ENCODE peak calls at places on chromosomes 13 and 19, in nine cellular contexts. K, P, Z, J, C, D, I, Y and O are unnamed samples.
A peak's percentile ranks its signal among the peaks of the same experiment; 100 is the strongest.

GRCh38 chr19:39405261-39405912 is 1.3 kb upstream of the ZFP36 start:
- DNase-seq in Y (no peak), J (peak; percentile 33), K (no peak), C (no peak), P (no peak), Z (no peak), D (peak; percentile 38), I (no peak), O (no peak)

GRCh38 chr19:5539431-5539833 is 28.3 kb downstream of the TINCR start:
- DNase-seq in C (no peak), J (no peak), D (no peak), Z (peak; percentile 74), K (no peak), Y (no peak), P (no peak), I (no peak), O (no peak)

GRCh38 chr19:17406039-17406886 is 833 bp upstream of the BST2 start:
- DNase-seq in P (no peak), I (no peak), K (no peak), D (no peak), J (no peak), Z (no peak), Y (no peak), C (no peak), O (peak; percentile 73)

GRCh38 chr13:51768378-51768921 is 35.5 kb downstream of the DHRS12 start:
- DNase-seq in C (no peak), I (no peak), K (no peak), D (no peak), Y (no peak), Z (no peak), P (no peak), J (no peak), O (no peak)

GRCh38 chr19:50377051-50377441 is 789 bp downstream of the NR1H2 start:
- DNase-seq in J (peak; percentile 75), P (no peak), I (peak; percentile 58), Y (no peak), C (no peak), K (no peak), D (peak; percentile 46), Z (peak; percentile 47), O (no peak)

GRCh38 chr19:15111758-15112157 is 4.6 kb downstream of the SYDE1 start:
- DNase-seq in P (no peak), J (no peak), K (no peak), I (no peak), D (no peak), C (no peak), Y (no peak), Z (no peak), O (no peak)

GRCh38 chr19:13103961-13104847 is 1.5 kb upstream of the LYL1 start:
- DNase-seq in P (peak; percentile 93), K (peak; percentile 84), D (peak; percentile 67), C (peak; percentile 80), I (no peak), J (no peak), Z (peak; percentile 89), Y (no peak), O (no peak)

GRCh38 chr13:44433863-44434262 is 60.2 kb downstream of the SERP2 start:
- DNase-seq in I (no peak), Y (no peak), P (no peak), K (no peak), C (no peak), D (no peak), J (no peak), Z (no peak), O (no peak)

GRCh38 chr13:94640676-94641075 is 39.0 kb downstream of the GPR180 start:
- DNase-seq in C (no peak), I (no peak), P (no peak), D (no peak), K (no peak), Z (no peak), Y (no peak), J (no peak), O (no peak)

GRCh38 chr19:40598121-40598917 is 2.9 kb upstream of the LTBP4 start:
- DNase-seq in Z (peak; percentile 89), D (peak; percentile 91), I (peak; percentile 86), Y (no peak), K (no peak), J (peak; percentile 97), C (peak; percentile 80), P (peak; percentile 99), O (peak; percentile 97)

GRCh38 chr19:10404888-10405808 is 1.8 kb upstream of the CDC37 start:
- DNase-seq in C (no peak), D (no peak), P (no peak), Z (no peak), Y (no peak), I (no peak), K (no peak), J (no peak), O (no peak)

GRCh38 chr19:10399878-10400277 is 3.5 kb downstream of the CDC37 start:
- DNase-seq in Z (peak; percentile 84), J (no peak), D (no peak), Y (no peak), I (no peak), K (no peak), P (no peak), C (no peak), O (no peak)

GRCh38 chr19:10402441-10403038 is 802 bp downstream of the CDC37 start:
- DNase-seq in P (no peak), C (no peak), K (no peak), Z (peak; percentile 74), Y (no peak), J (no peak), I (no peak), D (peak; percentile 55), O (no peak)

GRCh38 chr19:10406191-10406590 is 2.8 kb upstream of the CDC37 start:
- DNase-seq in P (no peak), Y (no peak), C (no peak), K (no peak), D (no peak), J (no peak), Z (no peak), I (no peak), O (no peak)

GRCh38 chr19:10403137-10404021 is at the start of gene CDC37:
- DNase-seq in C (peak; percentile 99), Z (peak; percentile 97), Y (peak; percentile 80), D (peak; percentile 95), P (peak; percentile 99), J (peak; percentile 95), I (peak; percentile 93), K (peak; percentile 95), O (peak; percentile 96)
- TF ChIP-seq POLR2A in C (peak; percentile 95), Z (peak; percentile 89), Y (peak; percentile 98), D (peak; percentile 48), P (no peak), J (peak; percentile 89), I (peak; percentile 47), K (no peak), O (peak; percentile 97)

DNA sequence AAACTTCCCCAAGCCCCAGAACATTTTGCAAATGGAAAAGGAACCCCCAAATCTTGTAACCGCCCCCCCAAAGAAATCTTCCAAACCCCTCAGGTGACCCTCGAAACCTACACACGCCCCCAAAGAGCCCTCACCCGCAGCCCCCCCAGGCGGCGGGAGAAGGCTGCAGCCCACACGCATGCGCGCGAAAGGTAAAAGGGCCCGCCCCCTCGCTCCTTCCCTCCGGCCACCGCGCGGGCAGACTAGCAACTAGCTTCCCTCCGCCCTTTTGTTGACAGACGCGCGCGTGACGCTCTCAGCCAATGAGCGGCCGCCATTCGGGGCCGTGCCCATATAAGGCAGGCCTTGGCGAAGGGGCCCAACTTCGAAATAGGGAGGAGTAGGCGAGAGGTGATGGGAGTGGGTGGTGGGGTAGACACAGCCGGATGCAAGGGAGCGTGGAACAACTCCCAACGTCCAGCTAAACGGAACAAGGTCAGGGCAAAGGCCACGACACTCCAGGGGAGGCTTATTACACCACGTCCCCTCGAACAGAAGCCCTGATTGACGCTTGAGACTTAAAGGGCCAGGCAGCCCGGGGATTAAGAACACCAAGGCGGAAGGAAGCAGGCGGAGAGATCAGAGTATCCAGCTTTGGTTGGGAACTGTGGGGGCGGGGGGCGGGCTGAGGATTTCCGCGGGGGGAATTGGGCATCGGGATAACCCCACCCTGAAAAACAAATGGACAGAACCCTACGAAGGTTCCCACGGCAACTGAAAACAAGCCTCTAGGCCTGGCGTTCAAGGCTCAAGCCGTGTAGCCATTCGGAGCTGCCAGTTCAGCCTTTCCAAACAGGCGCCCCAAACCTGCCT is 13.3 kb downstream of the FBXO46 start:
- DNase-seq in Y (peak; percentile 99), P (peak; percentile 100), J (peak; percentile 100), K (peak; percentile 100), D (peak; percentile 99), I (peak; percentile 96), Z (peak; percentile 100), C (peak; percentile 94), O (peak; percentile 76)
- TF ChIP-seq POLR2A in Y (peak; percentile 70), P (no peak), J (peak; percentile 41), K (no peak), D (peak; percentile 65), I (no peak), Z (peak; percentile 43), C (peak; percentile 10), O (peak; percentile 14)

GRCh38 chr19:47492137-47492533 is 8.1 kb upstream of the KPTN start:
- DNase-seq in P (no peak), Z (no peak), Y (no peak), D (no peak), J (no peak), C (no peak), I (no peak), K (no peak), O (no peak)

GRCh38 chr19:47489072-47489914 is 5.3 kb upstream of the KPTN start:
- DNase-seq in Z (no peak), I (no peak), K (no peak), J (no peak), C (no peak), P (no peak), D (no peak), Y (no peak), O (no peak)

GRCh38 chr19:47491358-47492136 is 7.5 kb upstream of the KPTN start:
- DNase-seq in J (no peak), I (no peak), C (no peak), D (no peak), P (no peak), Z (no peak), K (no peak), Y (no peak), O (no peak)

GRCh38 chr19:47490847-47491246 is 6.8 kb upstream of the KPTN start:
- DNase-seq in J (no peak), D (no peak), I (no peak), K (no peak), P (no peak), Y (no peak), Z (no peak), C (no peak), O (no peak)

GRCh38 chr19:47490031-47490430 is 6.0 kb upstream of the KPTN start:
- DNase-seq in Z (no peak), P (no peak), K (no peak), Y (no peak), J (no peak), C (no peak), I (no peak), D (no peak), O (no peak)
- TF ChIP-seq POLR2A in Z (no peak), P (no peak), K (no peak), Y (peak; percentile 41), J (no peak), C (no peak), I (no peak), D (no peak), O (no peak)

DNA sequence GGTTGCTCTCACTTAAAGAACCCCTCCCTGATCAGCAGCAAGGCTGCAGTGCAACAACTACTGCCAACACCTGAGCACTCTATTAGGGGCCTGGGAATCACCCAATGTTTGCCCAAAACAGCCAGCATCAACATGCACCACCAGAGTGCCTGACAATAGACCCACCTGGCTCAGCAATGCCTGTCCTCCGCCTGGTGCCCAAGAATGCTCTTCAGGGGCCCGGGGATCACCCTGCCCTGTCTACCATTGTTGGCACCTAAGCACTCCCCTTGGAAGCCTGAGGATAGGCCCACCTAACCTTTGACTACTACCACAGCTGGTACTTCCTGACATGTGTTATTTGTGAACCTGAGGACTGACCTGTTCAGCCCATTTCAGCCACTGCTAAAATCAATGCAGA is 1363.1 kb upstream of the PRR20A start:
- DNase-seq in Z (no peak), C (no peak), P (no peak), K (no peak), J (no peak), D (no peak), I (no peak), Y (no peak), O (no peak)
- TF ChIP-seq POLR2A in Z (no peak), C (no peak), P (no peak), K (no peak), J (no peak), D (no peak), I (no peak), Y (no peak), O (no peak)